ENCODE peak calls at places on chromosomes 3 and 15, in ten cellular contexts. Y, J, B, V, E, I, K, C, N and S are unnamed samples.

GRCh38 chr3:115800489-115801080 is 177.3 kb downstream of the GAP43 start:
- DNase-seq in Y (peak), J (no peak), B (no peak), V (peak), E (no peak), I (no peak), K (no peak), C (no peak), N (no peak), S (no peak)

GRCh38 chr15:32717290-32718081 is at the start of gene GREM1:
- DNase-seq in Y (no peak), J (no peak), B (peak), V (peak), E (no peak), I (no peak), K (no peak), C (no peak), N (no peak), S (peak)

GRCh38 chr15:63922551-63923315 is 89.0 kb upstream of the HERC1 start:
- DNase-seq in Y (no peak), J (no peak), B (no peak), V (no peak), E (no peak), I (no peak), K (no peak), C (no peak), N (no peak), S (no peak)

GRCh38 chr3:82376883-82377282 is 615.4 kb upstream of the GBE1 start:
- DNase-seq in Y (peak), J (no peak), B (no peak), V (no peak), E (no peak), I (no peak), K (peak), C (no peak), N (no peak), S (no peak)

GRCh38 chr3:196194542-196194915 is 16.7 kb downstream of the ZDHHC19 start:
- DNase-seq in Y (no peak), J (no peak), B (no peak), V (no peak), E (no peak), I (no peak), K (no peak), C (no peak), N (no peak), S (no peak)

GRCh38 chr15:73368301-73369072 is at the start of gene HCN4:
- DNase-seq in Y (no peak), J (no peak), B (peak), V (no peak), E (no peak), I (no peak), K (no peak), C (no peak), N (no peak), S (peak)

GRCh38 chr3:188760408-188760807 is 411.4 kb upstream of the TPRG1 start:
- DNase-seq in Y (no peak), J (no peak), B (no peak), V (peak), E (no peak), I (no peak), K (no peak), C (no peak), N (no peak), S (no peak)

GRCh38 chr15:57922780-57923179 is 142.7 kb downstream of the ALDH1A2 start:
- DNase-seq in Y (no peak), J (peak), B (no peak), V (no peak), E (peak), I (peak), K (no peak), C (no peak), N (no peak), S (no peak)

GRCh38 chr3:56919797-56920195 is 118.0 kb upstream of the ARHGEF3 start:
- DNase-seq in Y (no peak), J (no peak), B (no peak), V (no peak), E (no peak), I (no peak), K (no peak), C (no peak), N (no peak), S (no peak)

GRCh38 chr3:138901579-138901978 is 45.4 kb downstream of the FOXL2 start:
- DNase-seq in Y (no peak), J (no peak), B (no peak), V (no peak), E (no peak), I (no peak), K (no peak), C (no peak), N (no peak), S (no peak)

GRCh38 chr3:10505050-10505790 is at the start of gene ATP2B2:
- DNase-seq in Y (no peak), J (no peak), B (peak), V (no peak), E (no peak), I (no peak), K (peak), C (no peak), N (no peak), S (peak)

GRCh38 chr3:48938156-48938555 is 19.5 kb downstream of the ARIH2 start:
- DNase-seq in Y (no peak), J (no peak), B (no peak), V (no peak), E (no peak), I (no peak), K (no peak), C (no peak), N (peak), S (no peak)

GRCh38 chr15:85624241-85624855 is 170.4 kb downstream of the KLHL25 start:
- DNase-seq in Y (no peak), J (no peak), B (no peak), V (peak), E (no peak), I (no peak), K (peak), C (no peak), N (no peak), S (no peak)

GRCh38 chr15:66841953-66842681 is 140.1 kb downstream of the SMAD6 start:
- DNase-seq in Y (peak), J (peak), B (peak), V (peak), E (peak), I (peak), K (no peak), C (no peak), N (peak), S (no peak)

GRCh38 chr15:99076555-99077308 is 28.1 kb upstream of the SYNM start:
- DNase-seq in Y (peak), J (peak), B (peak), V (peak), E (peak), I (peak), K (peak), C (no peak), N (peak), S (peak)

GRCh38 chr3:195539479-195539878 is 3.6 kb downstream of the PPP1R2 start:
- DNase-seq in Y (no peak), J (no peak), B (no peak), V (no peak), E (no peak), I (no peak), K (no peak), C (no peak), N (no peak), S (no peak)

GRCh38 chr15:75578948-75579908 is at the start of gene PTPN9:
- DNase-seq in Y (peak), J (peak), B (peak), V (peak), E (peak), I (peak), K (peak), C (peak), N (peak), S (peak)

GRCh38 chr3:195899701-195900425 is 8.5 kb downstream of the TNK2 start:
- DNase-seq in Y (no peak), J (no peak), B (peak), V (no peak), E (no peak), I (no peak), K (no peak), C (no peak), N (no peak), S (no peak)

GRCh38 chr3:39013289-39013688 is 38.5 kb downstream of the SCN11A start:
- DNase-seq in Y (no peak), J (no peak), B (no peak), V (no peak), E (no peak), I (no peak), K (no peak), C (no peak), N (no peak), S (peak)

GRCh38 chr15:74733269-74733668 is 7.9 kb upstream of the CYP1A1 start:
- DNase-seq in Y (no peak), J (no peak), B (no peak), V (no peak), E (no peak), I (no peak), K (no peak), C (no peak), N (no peak), S (no peak)

GRCh38 chr3:87792532-87793321 is 266.1 kb downstream of the CGGBP1 start:
- DNase-seq in Y (no peak), J (no peak), B (peak), V (no peak), E (peak), I (no peak), K (no peak), C (no peak), N (no peak), S (peak)

GRCh38 chr15:70690012-70690411 is 73.3 kb downstream of the UACA start:
- DNase-seq in Y (no peak), J (no peak), B (no peak), V (no peak), E (no peak), I (no peak), K (no peak), C (no peak), N (no peak), S (no peak)

GRCh38 chr3:9776896-9777694 is 7.3 kb upstream of the CAMK1 start:
- DNase-seq in Y (no peak), J (no peak), B (no peak), V (no peak), E (no peak), I (no peak), K (no peak), C (no peak), N (no peak), S (no peak)

GRCh38 chr3:45986303-45986982 is 9.2 kb downstream of the FYCO1 start:
- DNase-seq in Y (no peak), J (no peak), B (peak), V (peak), E (peak), I (peak), K (no peak), C (no peak), N (peak), S (no peak)

GRCh38 chr3:13578246-13578645 is 29.3 kb downstream of the FBLN2 start:
- DNase-seq in Y (no peak), J (no peak), B (no peak), V (no peak), E (no peak), I (no peak), K (no peak), C (no peak), N (no peak), S (no peak)

GRCh38 chr3:35335703-35336102 is 303.6 kb upstream of the ARPP21 start:
- DNase-seq in Y (no peak), J (no peak), B (no peak), V (no peak), E (no peak), I (no peak), K (no peak), C (no peak), N (no peak), S (no peak)

GRCh38 chr3:180996415-180996932 is 6.9 kb upstream of the DNAJC19 start:
- DNase-seq in Y (no peak), J (no peak), B (no peak), V (no peak), E (no peak), I (no peak), K (no peak), C (no peak), N (no peak), S (no peak)

GRCh38 chr15:57743424-57743823 is 36.9 kb downstream of the POLR2M start:
- DNase-seq in Y (peak), J (no peak), B (no peak), V (no peak), E (no peak), I (no peak), K (peak), C (no peak), N (peak), S (peak)

GRCh38 chr3:23041918-23042696 is 161.0 kb upstream of the UBE2E2 start:
- DNase-seq in Y (no peak), J (no peak), B (no peak), V (no peak), E (no peak), I (no peak), K (no peak), C (no peak), N (no peak), S (no peak)

GRCh38 chr3:197135212-197135611 is 105.6 kb upstream of the MELTF start:
- DNase-seq in Y (no peak), J (no peak), B (no peak), V (no peak), E (no peak), I (no peak), K (no peak), C (no peak), N (no peak), S (no peak)

GRCh38 chr3:105394177-105394576 is 27.5 kb downstream of the ALCAM start:
- DNase-seq in Y (no peak), J (no peak), B (peak), V (no peak), E (no peak), I (no peak), K (no peak), C (no peak), N (no peak), S (peak)

GRCh38 chr3:71543371-71544016 is 40.0 kb downstream of the FOXP1 start:
- DNase-seq in Y (no peak), J (peak), B (no peak), V (no peak), E (no peak), I (no peak), K (no peak), C (no peak), N (no peak), S (no peak)

GRCh38 chr3:65004316-65004715 is 316.5 kb upstream of the ADAMTS9 start:
- DNase-seq in Y (no peak), J (no peak), B (no peak), V (no peak), E (no peak), I (no peak), K (no peak), C (no peak), N (no peak), S (no peak)

GRCh38 chr15:40314723-40315276 is 7.1 kb upstream of the PLCB2 start:
- DNase-seq in Y (peak), J (no peak), B (no peak), V (peak), E (no peak), I (no peak), K (no peak), C (no peak), N (no peak), S (no peak)

GRCh38 chr15:101380146-101380545 is 85.1 kb upstream of the SNRPA1 start:
- DNase-seq in Y (no peak), J (no peak), B (no peak), V (no peak), E (no peak), I (no peak), K (no peak), C (no peak), N (no peak), S (no peak)